ENCODE peak calls at places on chromosomes 7 and 10, in eight cellular contexts. N, J, S, X, E, Z, C and Y are unnamed samples. For H3K36me3 and H3K4me1, the result is how much of the 10 kb centered on the place peaks cover.

GRCh38 chr7:83985766-83986165 is 208.8 kb downstream of the SEMA3A start:
- DNase-seq in N (no peak), J (no peak), S (no peak), X (peak), E (no peak), Z (no peak), C (no peak), Y (no peak)

GRCh38 chr7:148290451-148291005 is 300.0 kb upstream of the C7orf33 start:
- DNase-seq in N (no peak), J (no peak), S (no peak), X (no peak), E (no peak), Z (no peak), C (no peak), Y (no peak)

GRCh38 chr10:99520040-99520803 is 12.5 kb upstream of the NKX2-3 start:
- DNase-seq in N (no peak), J (no peak), S (no peak), X (no peak), E (no peak), Z (no peak), C (peak), Y (no peak)

GRCh38 chr10:18501198-18501597 is 150.2 kb downstream of the NSUN6 start:
- DNase-seq in N (no peak), J (no peak), S (no peak), X (peak), E (no peak), Z (no peak), C (no peak), Y (no peak)

GRCh38 chr7:148963583-148964509 is 64.5 kb downstream of the PDIA4 start:
- DNase-seq in N (no peak), J (peak), S (no peak), X (no peak), E (no peak), Z (no peak), C (no peak), Y (no peak)

GRCh38 chr7:23696916-23697441 is 13.0 kb upstream of the STK31 start:
- DNase-seq in N (no peak), J (peak), S (peak), X (peak), E (peak), Z (peak), C (no peak), Y (peak)

GRCh38 chr7:130228840-130229239 is 21.2 kb downstream of the SSMEM1 start:
- DNase-seq in N (no peak), J (no peak), S (no peak), X (no peak), E (no peak), Z (no peak), C (no peak), Y (no peak)

GRCh38 chr10:100654835-100655759 is 90.3 kb upstream of the PAX2 start:
- DNase-seq in N (no peak), J (no peak), S (peak), X (no peak), E (no peak), Z (no peak), C (no peak), Y (no peak)

GRCh38 chr10:43695321-43695720 is 46.6 kb upstream of the ZNF32 start:
- DNase-seq in N (no peak), J (no peak), S (peak), X (no peak), E (no peak), Z (no peak), C (no peak), Y (no peak)

GRCh38 chr10:42769653-42770052 is 12.9 kb upstream of the BMS1 start:
- DNase-seq in N (no peak), J (no peak), S (no peak), X (no peak), E (no peak), Z (peak), C (no peak), Y (peak)

GRCh38 chr7:103140684-103141083 is 8.2 kb downstream of the NAPEPLD start:
- DNase-seq in N (no peak), J (no peak), S (no peak), X (no peak), E (no peak), Z (no peak), C (no peak), Y (no peak)
- TF ChIP-seq POLR2A in N (no peak), J (no peak), S (no peak), X (no peak), E (no peak), Z (no peak), C (no peak), Y (no peak)

DNA sequence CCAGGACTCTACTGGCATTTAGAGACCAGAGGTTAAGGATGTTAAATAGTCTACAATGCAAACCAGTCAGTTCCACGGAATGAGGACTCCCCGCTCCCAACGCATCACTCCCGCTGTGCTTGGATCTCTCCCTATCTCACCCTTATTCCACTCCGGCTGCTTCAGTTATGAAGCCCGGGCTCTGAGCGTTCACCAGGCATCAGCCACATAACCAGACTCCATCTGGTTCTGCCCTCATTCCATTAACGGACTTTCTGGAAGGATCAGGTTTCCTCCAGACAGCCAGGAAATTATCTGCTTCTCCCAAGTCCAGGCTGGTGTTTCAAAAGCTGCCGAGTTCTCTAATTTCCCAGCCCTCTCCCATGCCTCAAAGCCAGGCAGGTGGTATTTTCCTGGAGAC is 499.3 kb downstream of the GLRX3 start:
- DNase-seq in N (no peak), J (no peak), S (no peak), X (no peak), E (no peak), Z (no peak), C (no peak), Y (no peak)
- H3K36me3 ChIP-seq in N (under half), J (under half), S (under half), X (under half), E (under half), Z (under half), C (under half), Y (under half)

DNA sequence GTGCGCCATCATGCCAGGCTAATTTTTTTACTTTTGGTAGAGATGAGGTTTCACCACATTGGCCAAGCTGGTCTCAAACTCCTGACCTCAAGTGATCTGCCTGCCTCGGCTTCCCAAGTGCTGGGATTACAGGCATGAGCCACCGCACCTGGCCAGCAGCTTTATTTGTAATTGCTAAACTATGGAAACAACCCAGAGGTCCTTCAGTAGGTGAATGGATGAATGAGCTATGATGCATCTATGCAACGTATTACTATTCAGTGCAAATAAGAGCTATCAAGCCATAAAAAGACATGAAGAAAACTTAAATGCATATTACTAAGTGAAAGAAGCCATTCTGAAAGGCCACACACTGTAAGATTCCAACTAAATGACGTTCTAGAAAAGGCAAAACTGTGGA is 66.9 kb downstream of the PRTFDC1 start:
- DNase-seq in N (no peak), J (no peak), S (no peak), X (peak), E (no peak), Z (no peak), C (no peak), Y (no peak)
- H3K4me1 ChIP-seq in N (under half), J (under half), S (under half), X (under half), E (under half), Z (under half), C (under half), Y (under half)

GRCh38 chr7:94620703-94621118 is 35.2 kb downstream of the SGCE start:
- DNase-seq in N (peak), J (peak), S (peak), X (peak), E (peak), Z (peak), C (peak), Y (peak)
- TF ChIP-seq POLR2A in N (no peak), J (no peak), S (no peak), X (no peak), E (no peak), Z (no peak), C (no peak), Y (no peak)

DNA sequence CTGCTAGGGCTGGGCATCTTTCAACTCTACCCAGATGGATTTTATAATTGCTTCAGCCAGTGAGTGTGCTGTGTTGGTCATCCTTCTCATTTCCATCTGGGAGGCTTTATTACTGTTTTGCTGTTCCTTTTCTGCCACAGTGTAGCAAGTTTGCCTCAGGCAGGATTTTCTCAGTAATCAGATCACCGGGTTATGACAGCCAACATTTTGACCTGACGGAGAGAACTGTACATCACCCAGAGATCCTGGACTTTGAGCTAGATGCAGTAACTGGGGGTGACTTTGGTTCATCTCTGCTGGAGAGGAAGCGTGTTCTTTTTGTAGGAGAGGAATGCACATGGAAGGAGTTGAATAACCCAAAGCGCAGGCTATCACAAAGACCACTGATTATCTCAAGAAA is 111.8 kb upstream of the AGR3 start:
- DNase-seq in N (no peak), J (no peak), S (no peak), X (no peak), E (no peak), Z (no peak), C (no peak), Y (peak)
- H3K36me3 ChIP-seq in N (under half), J (under half), S (under half), X (under half), E (under half), Z (under half), C (under half), Y (under half)

DNA sequence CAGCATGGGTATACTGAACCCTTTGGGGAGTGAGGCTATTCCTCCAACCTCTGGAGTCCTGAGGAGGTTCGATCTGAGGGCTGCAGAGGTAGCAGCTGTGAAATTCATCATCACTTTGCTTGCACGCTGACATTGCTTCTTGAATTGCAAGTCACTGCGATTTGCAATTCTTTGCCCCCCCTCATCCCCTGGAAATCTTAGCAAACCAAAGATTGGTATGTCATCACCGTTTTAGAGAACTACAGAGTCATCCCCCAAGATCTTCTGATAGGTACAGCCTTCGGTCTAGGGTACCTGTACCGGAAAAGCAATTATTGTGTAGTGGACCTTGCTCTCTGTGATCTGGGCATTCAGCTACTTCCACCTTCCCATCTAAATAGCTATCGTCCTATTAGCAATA is 192.6 kb downstream of the KLF6 start:
- DNase-seq in N (no peak), J (no peak), S (no peak), X (no peak), E (no peak), Z (no peak), C (no peak), Y (no peak)
- H3K4me1 ChIP-seq in N (under half), J (under half), S (under half), X (under half), E (under half), Z (under half), C (under half), Y (under half)

GRCh38 chr7:28407643-28408042 is 4.7 kb upstream of the CREB5 start:
- DNase-seq in N (no peak), J (no peak), S (no peak), X (peak), E (no peak), Z (no peak), C (peak), Y (no peak)

GRCh38 chr7:28410628-28411578 is 1.4 kb upstream of the CREB5 start:
- DNase-seq in N (peak), J (peak), S (no peak), X (peak), E (no peak), Z (no peak), C (peak), Y (peak)

GRCh38 chr7:28408105-28408973 is 4.0 kb upstream of the CREB5 start:
- DNase-seq in N (peak), J (peak), S (no peak), X (peak), E (no peak), Z (peak), C (peak), Y (peak)

GRCh38 chr7:28409716-28410627 is 2.3 kb upstream of the CREB5 start:
- DNase-seq in N (no peak), J (peak), S (peak), X (peak), E (no peak), Z (peak), C (peak), Y (peak)

GRCh38 chr7:28408974-28409715 is 3.2 kb upstream of the CREB5 start:
- DNase-seq in N (peak), J (peak), S (peak), X (peak), E (peak), Z (peak), C (peak), Y (peak)
- TF ChIP-seq POLR2A in N (peak), J (peak), S (no peak), X (peak), E (no peak), Z (no peak), C (peak), Y (no peak)